ENCODE peak calls at places on chromosomes 7 and 10, in eight cellular contexts. I is cardiac fibroblast; W is Ammon's horn; F is stimulated activated CD4-positive, alpha-beta T cell treated with anti-CD3 and anti-CD28 coated beads, Interleukin-2, amount 100 ng/mL, for 48 hours; J is NCI-H1092; R is foreskin melanocyte; X is epithelial cell of esophagus; O is substantia nigra. D is an unnamed sample.

GRCh38 chr7:2688409-2689342 is 674 bp downstream of the AMZ1 start:
- DNase-seq in R (no peak), F (no peak), O (peak; percentile 17), W (peak; percentile 72), I (no peak), X (no peak), J (no peak), D (no peak)

GRCh38 chr7:133491846-133492652 is 239.2 kb downstream of the EXOC4 start:
- DNase-seq in W (no peak), I (no peak), R (no peak), O (no peak), J (no peak), X (peak; percentile 70), F (no peak), D (no peak)

GRCh38 chr7:71683382-71683781 is 551.4 kb downstream of the GALNT17 start:
- DNase-seq in X (no peak), R (no peak), J (no peak), F (no peak), W (peak; percentile 11), I (no peak), O (no peak), D (no peak)

GRCh38 chr10:79905322-79906314 is 43.3 kb downstream of the SFTPD start:
- DNase-seq in R (peak; percentile 6), X (peak; percentile 27), W (no peak), O (no peak), F (no peak), J (no peak), I (peak; percentile 17), D (no peak)

GRCh38 chr7:24741691-24742639 is 15.3 kb downstream of the GSDME start:
- DNase-seq in X (peak; percentile 94), J (no peak), R (no peak), W (no peak), F (no peak), I (peak; percentile 81), O (no peak), D (no peak)

GRCh38 chr7:27992755-27993478 is 187.7 kb downstream of the JAZF1 start:
- DNase-seq in X (no peak), J (peak; percentile 71), O (peak; percentile 29), W (peak; percentile 68), I (no peak), R (no peak), F (no peak), D (no peak)

GRCh38 chr10:71089162-71089561 is 123.2 kb upstream of the UNC5B start:
- DNase-seq in J (no peak), X (no peak), I (no peak), O (no peak), R (no peak), F (no peak), W (no peak), D (no peak)

GRCh38 chr10:14654821-14655382 is 119.8 kb downstream of the FAM107B start:
- DNase-seq in O (no peak), J (no peak), F (no peak), W (no peak), X (no peak), I (no peak), R (no peak), D (no peak)

GRCh38 chr7:107044347-107045194 is at the start of gene PRKAR2B:
- DNase-seq in W (peak; percentile 89), R (no peak), O (peak; percentile 58), X (peak; percentile 23), F (peak; percentile 38), J (peak; percentile 87), I (peak; percentile 61), D (peak; percentile 63)

GRCh38 chr7:8973601-8974000 is 540.2 kb downstream of the NXPH1 start:
- DNase-seq in R (no peak), X (no peak), W (no peak), O (no peak), I (no peak), J (no peak), F (no peak), D (no peak)

GRCh38 chr10:92727550-92727949 is 37.8 kb downstream of the HHEX start:
- DNase-seq in F (no peak), W (no peak), I (no peak), J (no peak), X (no peak), R (no peak), O (no peak), D (no peak)

GRCh38 chr7:75732764-75733630 is 5.7 kb downstream of the HIP1 start:
- DNase-seq in R (no peak), I (peak; percentile 40), F (no peak), W (no peak), J (no peak), O (no peak), X (peak; percentile 40), D (no peak)

GRCh38 chr10:103572597-103573321 is 79.3 kb downstream of the NEURL1 start:
- DNase-seq in J (no peak), W (no peak), R (no peak), O (no peak), I (no peak), X (peak; percentile 41), F (no peak), D (no peak)

GRCh38 chr10:110617455-110618162 is 26.5 kb upstream of the RBM20 start:
- DNase-seq in I (no peak), X (no peak), F (no peak), J (no peak), W (no peak), R (no peak), O (no peak), D (no peak)

GRCh38 chr7:154835924-154836529 is 166.9 kb downstream of the PAXIP1 start:
- DNase-seq in R (no peak), X (no peak), I (no peak), J (no peak), O (no peak), W (no peak), F (no peak), D (no peak)

GRCh38 chr7:37162106-37162505 is 286.6 kb downstream of the ELMO1 start:
- DNase-seq in I (no peak), J (no peak), X (no peak), O (no peak), F (no peak), W (no peak), R (no peak), D (no peak)

GRCh38 chr10:119608316-119609155 is 11.8 kb upstream of the TIAL1 start:
- DNase-seq in X (peak; percentile 63), J (no peak), I (no peak), R (no peak), W (peak; percentile 78), O (peak; percentile 17), F (peak; percentile 17), D (no peak)

GRCh38 chr10:119620241-119620753 is 23.5 kb upstream of the TIAL1 start:
- DNase-seq in I (peak; percentile 20), X (peak; percentile 25), W (peak; percentile 14), J (no peak), O (no peak), R (peak; percentile 52), F (no peak), D (no peak)

GRCh38 chr7:27910341-27910740 is 170.4 kb downstream of the TAX1BP1 start:
- DNase-seq in O (no peak), F (no peak), R (no peak), J (no peak), W (no peak), I (no peak), X (peak; percentile 33), D (no peak)

GRCh38 chr10:72692897-72693598 is 1.1 kb downstream of the MCU start:
- DNase-seq in J (no peak), O (no peak), I (peak; percentile 38), X (peak; percentile 13), W (peak; percentile 7), R (no peak), F (no peak), D (no peak)

D was measured in activated T-helper 1 cell treated with anti-CD3 and anti-CD28 coated beads, Interleukin-2, amount 50 U/mL, for 16 hours.